ENCODE peak calls at places on chromosomes 5 and 9, in six cellular contexts. C, B, G, X, J and H are unnamed samples.

GRCh38 chr5:157342822-157343402 is 77.0 kb downstream of the CYFIP2 start:
- DNase-seq in C (peak), B (no peak), G (no peak), X (peak), J (peak), H (no peak)

GRCh38 chr5:127210082-127210481 is 80.5 kb upstream of the MEGF10 start:
- DNase-seq in C (no peak), B (no peak), G (no peak), X (no peak), J (no peak), H (no peak)

GRCh38 chr5:160118349-160119141 is 705 bp downstream of the PWWP2A start:
- DNase-seq in C (peak), B (peak), G (no peak), X (peak), J (peak), H (no peak)

GRCh38 chr9:89254058-89254772 is 56.8 kb upstream of the CKS2 start:
- DNase-seq in C (no peak), B (no peak), G (no peak), X (no peak), J (no peak), H (no peak)

GRCh38 chr9:112169368-112169767 is 5.7 kb downstream of the SUSD1 start:
- DNase-seq in C (no peak), B (no peak), G (no peak), X (no peak), J (no peak), H (peak)

GRCh38 chr9:127493592-127494303 is 42.4 kb downstream of the LRSAM1 start:
- DNase-seq in C (no peak), B (no peak), G (no peak), X (no peak), J (no peak), H (no peak)

GRCh38 chr5:11888221-11888620 is 16.0 kb downstream of the CTNND2 start:
- DNase-seq in C (no peak), B (no peak), G (no peak), X (no peak), J (no peak), H (no peak)

GRCh38 chr5:63963080-63963735 is 963 bp upstream of the HTR1A start:
- DNase-seq in C (peak), B (peak), G (peak), X (peak), J (peak), H (no peak)

GRCh38 chr9:87685431-87685830 is 40.5 kb upstream of the CTSL start:
- DNase-seq in C (no peak), B (no peak), G (no peak), X (peak), J (no peak), H (no peak)

GRCh38 chr5:157870837-157871834 is 12.2 kb upstream of the CLINT1 start:
- DNase-seq in C (peak), B (no peak), G (peak), X (no peak), J (peak), H (peak)

GRCh38 chr5:132673939-132674630 is at the start of gene IL4:
- DNase-seq in C (no peak), B (no peak), G (no peak), X (peak), J (peak), H (no peak)

GRCh38 chr5:132419517-132420468 is 50.3 kb downstream of the SLC22A5 start:
- DNase-seq in C (peak), B (peak), G (no peak), X (peak), J (peak), H (no peak)

DNA sequence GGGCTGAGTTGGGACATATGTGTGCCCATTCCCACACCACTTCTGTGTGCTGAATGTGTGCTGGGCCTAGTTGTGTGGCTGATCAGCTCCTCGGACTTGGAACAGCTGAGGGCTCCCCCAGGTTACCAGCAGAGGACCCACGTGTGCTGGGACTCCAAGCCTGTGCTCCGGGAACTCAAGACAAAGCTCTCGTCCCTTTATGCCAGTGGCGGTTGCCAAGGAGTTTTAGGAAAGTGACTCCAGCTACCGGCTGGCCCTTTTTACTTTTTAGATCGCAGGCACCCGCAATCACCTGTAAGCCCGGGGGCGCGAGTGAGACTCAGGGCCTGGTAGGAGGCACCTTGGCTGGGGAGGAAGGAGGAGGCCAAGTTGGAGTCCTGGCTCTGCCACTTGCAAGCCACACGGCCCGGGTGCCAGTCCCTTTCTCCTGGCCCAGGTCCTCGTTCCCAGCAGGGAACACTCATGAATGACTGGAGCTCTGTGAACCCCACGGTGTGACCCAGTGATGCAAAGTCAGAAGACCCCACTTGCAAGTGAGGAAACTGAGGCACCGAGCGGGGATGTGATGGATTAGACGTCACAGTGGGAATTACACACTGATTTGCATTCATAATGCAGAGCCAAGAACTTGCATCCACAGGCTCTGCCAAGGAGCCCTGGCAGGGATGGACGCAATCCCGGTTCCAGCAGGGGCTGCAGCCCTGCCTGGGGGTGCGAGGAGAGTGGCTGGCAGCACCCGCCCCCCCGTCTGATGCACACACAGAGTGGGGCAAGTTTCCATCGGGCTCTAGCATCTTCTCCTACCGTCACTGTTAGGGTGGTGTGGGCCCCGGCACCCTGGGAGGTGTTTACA is 26.9 kb downstream of the CRB2 start:
- DNase-seq in C (no peak), B (no peak), G (no peak), X (no peak), J (no peak), H (no peak)
- H3K27ac ChIP-seq in C (no peak), B (peak), G (no peak), X (no peak), J (no peak), H (no peak)

DNA sequence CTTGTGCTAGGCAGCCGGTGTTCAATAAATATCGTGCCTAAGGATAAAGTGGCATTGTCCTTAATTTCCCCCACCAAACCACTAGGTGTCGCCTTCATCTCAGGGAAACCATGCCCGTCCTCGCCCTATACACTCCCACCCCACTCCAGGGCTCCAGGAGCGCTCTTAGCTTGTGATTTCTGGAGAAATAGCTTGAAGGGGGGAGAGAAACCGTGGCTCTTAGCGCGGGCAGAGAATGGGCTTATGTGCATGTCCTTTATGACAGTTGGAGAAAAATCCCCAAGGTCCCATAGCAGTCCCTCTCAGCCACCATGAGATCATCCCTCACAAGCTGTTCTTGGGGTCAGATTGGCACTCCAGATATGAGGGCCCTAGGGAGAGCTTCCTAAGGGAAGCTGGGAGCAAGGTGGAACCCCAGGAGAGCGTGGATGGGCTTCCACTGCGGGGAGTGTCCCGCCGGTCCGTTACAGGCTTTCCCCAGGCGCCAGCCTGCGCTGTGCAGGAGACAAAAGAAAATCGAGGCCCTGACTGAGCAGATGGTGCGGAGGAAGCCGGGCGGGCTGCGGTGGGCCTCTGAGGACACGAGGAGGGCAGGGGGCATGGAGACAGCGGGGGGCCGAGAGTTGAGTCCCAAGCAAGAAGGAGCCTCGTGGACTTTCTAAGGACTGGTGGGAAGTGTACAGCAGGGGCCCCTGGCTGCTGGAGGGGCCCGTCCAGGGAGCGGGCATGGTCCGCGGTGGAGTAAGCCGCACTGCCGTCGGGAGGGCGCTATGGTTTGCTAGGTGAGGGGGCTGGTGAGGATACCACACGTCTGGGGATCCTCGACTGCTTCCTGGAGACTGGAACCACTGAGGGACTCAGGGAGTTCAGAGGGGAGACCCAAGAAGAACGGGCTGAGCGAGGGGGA is 753 bp upstream of the NPR2 start:
- DNase-seq in C (peak), B (peak), G (peak), X (peak), J (peak), H (peak)
- H3K27ac ChIP-seq in C (peak), B (peak), G (no peak), X (peak), J (no peak), H (no peak)

GRCh38 chr5:112956606-112957005 is 20.0 kb upstream of the DCP2 start:
- DNase-seq in C (no peak), B (no peak), G (no peak), X (no peak), J (no peak), H (no peak)

GRCh38 chr5:112957970-112958773 is 18.4 kb upstream of the DCP2 start:
- DNase-seq in C (peak), B (peak), G (no peak), X (no peak), J (peak), H (peak)

GRCh38 chr5:112960316-112960715 is 16.3 kb upstream of the DCP2 start:
- DNase-seq in C (no peak), B (no peak), G (no peak), X (no peak), J (no peak), H (no peak)

GRCh38 chr5:112957409-112957808 is 19.2 kb upstream of the DCP2 start:
- DNase-seq in C (no peak), B (no peak), G (no peak), X (no peak), J (no peak), H (no peak)

GRCh38 chr5:112958774-112959088 is 17.9 kb upstream of the DCP2 start:
- DNase-seq in C (no peak), B (no peak), G (no peak), X (no peak), J (no peak), H (no peak)
- H3K27ac ChIP-seq in C (peak), B (no peak), G (no peak), X (no peak), J (peak), H (no peak)

DNA sequence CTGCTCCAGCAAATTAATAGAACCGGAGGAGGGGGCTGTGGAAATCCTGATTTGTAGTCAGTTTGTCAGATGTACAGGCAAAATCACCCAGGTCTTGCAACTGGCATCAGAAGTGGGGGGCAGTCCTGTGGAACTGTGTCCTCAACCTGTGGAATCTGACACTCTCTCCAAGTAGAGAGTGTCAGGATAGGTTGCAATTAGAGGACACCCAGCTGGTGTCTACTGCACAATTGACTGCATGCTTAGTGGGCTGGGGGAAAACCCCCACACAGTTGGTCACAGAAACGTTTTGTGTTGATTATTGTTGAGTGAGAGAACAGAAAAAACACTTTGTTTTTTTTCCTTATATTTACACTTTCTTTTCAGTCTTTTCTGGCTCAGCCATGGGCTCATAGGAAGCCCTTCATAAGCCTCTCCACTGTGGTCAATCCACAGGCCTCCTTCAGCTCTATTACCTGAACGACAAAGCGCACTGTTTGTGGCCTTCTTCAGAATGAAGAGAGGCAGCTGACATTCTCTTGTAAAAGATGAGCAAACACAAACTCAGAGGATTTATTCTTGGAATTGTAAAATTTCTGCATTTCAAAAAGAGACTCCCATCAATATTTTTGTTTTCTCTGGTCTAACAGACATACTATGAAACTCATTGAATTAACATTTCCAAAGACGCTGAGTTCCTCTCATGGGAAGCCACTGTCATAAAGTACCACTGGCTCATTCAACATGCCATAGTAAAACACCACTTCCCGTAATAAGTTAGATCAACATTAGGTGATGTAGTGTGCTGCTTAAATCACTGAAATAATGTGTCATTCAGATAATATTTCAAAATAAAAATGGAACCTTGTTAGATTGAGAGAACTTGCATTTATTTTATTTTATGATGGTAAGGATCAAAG is 348.9 kb upstream of the RFX3 start:
- DNase-seq in C (no peak), B (no peak), G (no peak), X (no peak), J (no peak), H (no peak)
- H3K27ac ChIP-seq in C (peak), B (no peak), G (peak), X (no peak), J (peak), H (peak)

DNA sequence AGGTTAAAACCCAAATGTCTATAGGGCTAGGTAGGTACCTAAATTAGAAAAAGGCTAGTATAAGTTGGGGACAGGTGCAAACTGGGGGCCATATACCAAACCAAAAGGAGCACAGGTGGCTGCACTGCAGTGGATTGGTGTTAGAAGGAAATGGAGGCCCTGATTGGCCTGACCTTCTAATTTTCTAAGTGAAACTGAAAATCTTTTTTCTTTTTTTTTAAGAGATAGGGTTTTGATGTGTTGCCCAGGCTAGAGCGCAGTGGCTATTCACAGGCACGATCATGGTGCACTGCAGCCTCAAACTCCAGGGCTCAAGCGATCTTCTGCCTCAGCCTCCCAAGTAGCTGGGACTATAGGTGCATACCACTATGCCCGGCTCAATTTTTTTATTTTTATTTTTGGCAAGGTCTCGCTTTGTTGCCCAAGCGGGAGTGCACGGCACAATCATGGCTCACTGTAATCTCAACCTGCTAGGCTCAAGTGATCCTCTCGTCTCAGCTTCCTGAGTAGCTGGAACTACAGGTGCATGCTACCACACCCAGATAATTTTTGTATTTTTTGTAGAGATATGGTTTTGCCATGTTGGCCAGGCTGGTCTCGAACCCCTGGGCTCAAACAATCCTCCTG is 9.8 kb upstream of the CCDC69 start:
- DNase-seq in C (no peak), B (no peak), G (no peak), X (no peak), J (no peak), H (no peak)
- H3K27ac ChIP-seq in C (no peak), B (no peak), G (no peak), X (no peak), J (no peak), H (no peak)

GRCh38 chr5:3993856-3994473 is 398.3 kb downstream of the IRX1 start:
- DNase-seq in C (no peak), B (no peak), G (no peak), X (no peak), J (no peak), H (no peak)

GRCh38 chr5:3995954-3996619 is 400.5 kb downstream of the IRX1 start:
- DNase-seq in C (no peak), B (no peak), G (no peak), X (no peak), J (no peak), H (no peak)

GRCh38 chr5:3996871-3997410 is 401.3 kb downstream of the IRX1 start:
- DNase-seq in C (no peak), B (no peak), G (no peak), X (no peak), J (no peak), H (no peak)

GRCh38 chr5:3997670-3998069 is 402.0 kb downstream of the IRX1 start:
- DNase-seq in C (no peak), B (no peak), G (no peak), X (no peak), J (no peak), H (no peak)

DNA sequence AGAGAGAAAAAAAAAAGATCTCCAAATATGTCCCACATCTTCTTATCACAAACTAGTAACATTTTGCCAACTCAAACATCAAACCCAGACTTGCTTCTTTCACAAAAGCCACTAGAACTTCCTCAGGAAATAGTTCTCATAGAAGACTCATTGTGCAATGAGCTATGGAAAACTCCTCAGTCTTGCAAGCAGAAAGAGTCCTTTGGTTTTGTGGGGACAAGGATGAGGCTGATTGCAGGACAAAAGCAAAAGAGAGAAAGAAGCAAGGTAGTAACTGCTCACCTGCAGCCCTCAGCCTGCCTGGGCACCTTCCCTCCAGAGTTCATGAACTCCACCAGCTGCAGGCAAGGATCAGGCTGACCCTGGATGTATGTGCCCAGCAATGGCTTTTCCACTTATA is 399.0 kb downstream of the IRX1 start:
- DNase-seq in C (no peak), B (no peak), G (no peak), X (no peak), J (no peak), H (no peak)
- H3K27ac ChIP-seq in C (no peak), B (no peak), G (no peak), X (no peak), J (no peak), H (no peak)

GRCh38 chr9:70602364-70603019 is 188.0 kb upstream of the KLF9 start:
- DNase-seq in C (peak), B (peak), G (peak), X (peak), J (peak), H (peak)
- H3K27ac ChIP-seq in C (peak), B (peak), G (no peak), X (no peak), J (peak), H (no peak)

DNA sequence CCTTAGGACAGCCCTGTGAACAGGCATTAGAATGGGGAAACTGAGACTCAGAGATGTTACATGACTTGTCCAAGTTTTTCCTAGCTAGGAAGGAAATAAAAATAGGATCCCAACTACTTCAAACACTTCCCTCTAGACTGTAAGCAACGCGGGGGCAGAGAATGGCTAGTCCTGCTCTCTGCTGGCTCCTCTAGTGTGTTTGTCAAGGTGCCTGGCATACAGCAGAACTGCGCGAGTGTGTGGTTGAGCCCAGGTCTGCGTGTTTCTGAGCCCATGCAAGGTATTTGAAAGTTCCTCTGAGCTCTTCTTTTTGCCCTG is 152.5 kb downstream of the MACROH2A1 start:
- DNase-seq in C (no peak), B (peak), G (no peak), X (no peak), J (no peak), H (no peak)
- H3K27ac ChIP-seq in C (peak), B (no peak), G (peak), X (no peak), J (peak), H (peak)

GRCh38 chr5:61023131-61023530 is 78.1 kb downstream of the NDUFAF2 start:
- DNase-seq in C (no peak), B (no peak), G (no peak), X (no peak), J (no peak), H (no peak)
- H3K27ac ChIP-seq in C (no peak), B (no peak), G (no peak), X (no peak), J (peak), H (no peak)